ENCODE peak calls at places on chromosomes 1 and 21, in four cellular contexts. I, M, H and E are unnamed samples.

GRCh38 chr1:192983349-192983980 is 75.7 kb downstream of the UCHL5 start:
- DNase-seq in I (no peak), M (no peak), H (no peak), E (no peak)

GRCh38 chr1:231683439-231684165 is 57.0 kb downstream of the DISC1 start:
- DNase-seq in I (no peak), M (no peak), H (no peak), E (no peak)

GRCh38 chr1:21775985-21776562 is 6.9 kb downstream of the USP48 start:
- DNase-seq in I (no peak), M (no peak), H (no peak), E (no peak)

GRCh38 chr1:87763498-87763897 is 434.8 kb downstream of the LMO4 start:
- DNase-seq in I (no peak), M (no peak), H (no peak), E (no peak)

GRCh38 chr1:21534674-21535378 is 25.6 kb downstream of the ALPL start:
- DNase-seq in I (peak), M (no peak), H (no peak), E (peak)

GRCh38 chr21:20396798-20397197 is 601.4 kb upstream of the NCAM2 start:
- DNase-seq in I (no peak), M (no peak), H (no peak), E (no peak)

GRCh38 chr1:184513421-184513820 is 126.6 kb downstream of the C1orf21 start:
- DNase-seq in I (no peak), M (no peak), H (no peak), E (no peak)

GRCh38 chr1:22673486-22674409 is 20.7 kb downstream of the C1QB start:
- DNase-seq in I (peak), M (no peak), H (no peak), E (peak)

GRCh38 chr1:240020871-240021270 is 70.8 kb upstream of the FMN2 start:
- DNase-seq in I (no peak), M (no peak), H (no peak), E (no peak)

GRCh38 chr21:31283025-31283424 is 61.0 kb downstream of the TIAM1 start:
- DNase-seq in I (no peak), M (no peak), H (no peak), E (no peak)

GRCh38 chr1:3607703-3608065 is 3.6 kb downstream of the MEGF6 start:
- DNase-seq in I (no peak), M (no peak), H (no peak), E (no peak)

GRCh38 chr1:174965006-174965971 is 34.5 kb upstream of the CACYBP start:
- DNase-seq in I (no peak), M (no peak), H (no peak), E (no peak)

GRCh38 chr1:218171302-218171893 is 113.7 kb upstream of the RRP15 start:
- DNase-seq in I (no peak), M (no peak), H (no peak), E (no peak)

GRCh38 chr21:17348357-17348756 is 164.5 kb upstream of the CXADR start:
- DNase-seq in I (no peak), M (no peak), H (no peak), E (no peak)

GRCh38 chr1:39047374-39048229 is 21.5 kb downstream of the NDUFS5 start:
- DNase-seq in I (peak), M (peak), H (no peak), E (peak)

GRCh38 chr1:184367427-184368038 is 19.3 kb upstream of the C1orf21 start:
- DNase-seq in I (no peak), M (no peak), H (no peak), E (no peak)

GRCh38 chr1:61561666-61562065 is 163.3 kb downstream of the TM2D1 start:
- DNase-seq in I (no peak), M (no peak), H (no peak), E (no peak)

GRCh38 chr1:79090985-79091384 is 84.5 kb upstream of the ADGRL4 start:
- DNase-seq in I (no peak), M (no peak), H (no peak), E (no peak)

GRCh38 chr1:45012639-45013278 is 705 bp downstream of the UROD start:
- DNase-seq in I (peak), M (peak), H (no peak), E (peak)

GRCh38 chr1:115325876-115326275 is 12.2 kb downstream of the NGF start:
- DNase-seq in I (no peak), M (no peak), H (no peak), E (no peak)

GRCh38 chr1:175894543-175894942 is 151.1 kb upstream of the TNR start:
- DNase-seq in I (no peak), M (no peak), H (no peak), E (no peak)

GRCh38 chr1:2091611-2092604 is 41.7 kb downstream of the PRKCZ start:
- DNase-seq in I (no peak), M (no peak), H (no peak), E (no peak)

GRCh38 chr1:204828352-204828850 is 42.3 kb upstream of the NFASC start:
- DNase-seq in I (peak), M (peak), H (peak), E (peak)
- TF ChIP-seq POLR2A in I (peak), M (peak), H (no peak), E (peak)

DNA sequence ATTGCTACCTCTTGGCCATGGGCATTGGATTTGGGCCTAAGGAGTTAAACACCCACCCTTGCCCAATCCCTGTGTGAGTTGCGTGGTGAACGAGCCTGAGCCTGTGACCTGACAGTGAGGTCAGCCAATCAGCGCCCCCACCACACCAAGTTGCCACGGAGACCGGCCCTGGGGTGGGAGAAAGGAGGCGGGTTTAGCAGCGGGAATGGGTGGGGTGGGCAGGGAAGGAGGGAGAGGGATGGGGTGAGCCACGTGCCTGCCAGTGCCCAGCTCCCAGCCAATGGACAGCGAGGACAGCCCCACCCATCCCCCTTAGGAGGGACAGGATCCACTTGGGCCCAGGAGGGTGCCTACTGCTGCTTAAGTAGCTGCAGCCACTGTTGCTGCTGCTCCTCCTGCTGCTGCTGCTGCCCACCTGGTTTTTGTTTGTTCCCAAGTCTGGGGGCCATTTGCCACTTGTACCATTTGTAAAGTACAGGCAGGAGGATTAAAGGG is 9.5 kb downstream of the ZBTB7B start:
- DNase-seq in I (peak), M (peak), H (no peak), E (peak)
- TF ChIP-seq POLR2A in I (peak), M (no peak), H (no peak), E (no peak)

GRCh38 chr1:161132410-161133219 is at the start of gene DEDD:
- DNase-seq in I (peak), M (peak), H (peak), E (peak)
- TF ChIP-seq POLR2A in I (peak), M (peak), H (no peak), E (peak)

GRCh38 chr1:206469933-206470691 is at the start of gene IKBKE:
- DNase-seq in I (peak), M (no peak), H (peak), E (peak)
- TF ChIP-seq POLR2A in I (peak), M (no peak), H (peak), E (peak)